ENCODE peak calls at places on chromosomes 7 and 10, in six cellular contexts. H is heart left ventricle, Y is MCF 10A, J is lower lobe of right lung, P is astrocyte of the spinal cord, V is heart right ventricle. G is an unnamed sample.

GRCh38 chr7:20320322-20320721 is 10.4 kb upstream of the ITGB8 start:
- DNase-seq in H (no peak), Y (no peak), J (no peak), P (peak), V (no peak), G (no peak)

GRCh38 chr10:75191821-75192568 is 18.6 kb upstream of the VDAC2 start:
- DNase-seq in H (no peak), Y (peak), J (peak), P (peak), V (peak), G (no peak)

GRCh38 chr7:99629643-99630042 is 12.9 kb downstream of the ZSCAN25 start:
- DNase-seq in H (no peak), Y (no peak), J (no peak), P (no peak), V (no peak), G (no peak)

GRCh38 chr7:149752646-149753045 is 20.7 kb downstream of the ZNF467 start:
- DNase-seq in H (no peak), Y (no peak), J (no peak), P (no peak), V (no peak), G (no peak)

GRCh38 chr10:29993319-29993876 is 66.0 kb downstream of the JCAD start:
- DNase-seq in H (no peak), Y (no peak), J (no peak), P (no peak), V (no peak), G (no peak)

GRCh38 chr7:25069900-25070443 is 55.1 kb downstream of the CYCS start:
- DNase-seq in H (no peak), Y (peak), J (peak), P (peak), V (peak), G (no peak)

GRCh38 chr10:93993782-93994668 is at the start of gene PLCE1:
- DNase-seq in H (peak), Y (no peak), J (peak), P (no peak), V (peak), G (no peak)

GRCh38 chr10:14554091-14554842 is 220.4 kb downstream of the FAM107B start:
- DNase-seq in H (no peak), Y (peak), J (no peak), P (no peak), V (no peak), G (no peak)

GRCh38 chr10:70234668-70235447 is 1.6 kb upstream of the PPA1 start:
- DNase-seq in H (no peak), Y (no peak), J (no peak), P (peak), V (no peak), G (no peak)

GRCh38 chr10:103595933-103596726 is 102.6 kb downstream of the NEURL1 start:
- DNase-seq in H (no peak), Y (no peak), J (no peak), P (no peak), V (no peak), G (no peak)

GRCh38 chr10:21810582-21811244 is 192.8 kb downstream of the DNAJC1 start:
- DNase-seq in H (no peak), Y (peak), J (no peak), P (no peak), V (no peak), G (no peak)
- TF ChIP-seq CTCF in H (no peak), Y (no peak), J (no peak), P (no peak), V (no peak), G (no peak)

GRCh38 chr7:151017953-151018420 is 6.3 kb downstream of the ATG9B start:
- DNase-seq in H (peak), Y (peak), J (peak), P (peak), V (peak), G (peak)

GRCh38 chr7:151016942-151017341 is 7.4 kb downstream of the ATG9B start:
- DNase-seq in H (no peak), Y (no peak), J (no peak), P (no peak), V (no peak), G (no peak)

GRCh38 chr7:151019130-151019447 is 5.2 kb downstream of the ATG9B start:
- DNase-seq in H (no peak), Y (no peak), J (no peak), P (no peak), V (no peak), G (no peak)

GRCh38 chr7:151017370-151017952 is 6.8 kb downstream of the ATG9B start:
- DNase-seq in H (no peak), Y (no peak), J (no peak), P (no peak), V (no peak), G (no peak)

GRCh38 chr7:151018421-151019129 is 5.7 kb downstream of the ATG9B start:
- DNase-seq in H (no peak), Y (no peak), J (no peak), P (peak), V (no peak), G (no peak)
- TF ChIP-seq CTCF in H (no peak), Y (no peak), J (no peak), P (no peak), V (peak), G (no peak)

GRCh38 chr7:44221231-44221791 is 20.5 kb downstream of the YKT6 start:
- DNase-seq in H (peak), Y (no peak), J (peak), P (no peak), V (peak), G (no peak)
- TF ChIP-seq CTCF in H (no peak), Y (no peak), J (no peak), P (no peak), V (no peak), G (no peak)

GRCh38 chr10:122154034-122154732 is 116.9 kb upstream of the BTBD16 start:
- DNase-seq in H (no peak), Y (no peak), J (no peak), P (no peak), V (no peak), G (no peak)

GRCh38 chr10:122152544-122152943 is 118.6 kb upstream of the BTBD16 start:
- DNase-seq in H (peak), Y (no peak), J (no peak), P (peak), V (peak), G (no peak)

GRCh38 chr10:122157451-122157850 is 113.6 kb upstream of the BTBD16 start:
- DNase-seq in H (no peak), Y (peak), J (no peak), P (no peak), V (no peak), G (no peak)

GRCh38 chr10:122158362-122158761 is 112.7 kb upstream of the BTBD16 start:
- DNase-seq in H (no peak), Y (no peak), J (no peak), P (no peak), V (no peak), G (no peak)

GRCh38 chr10:122154733-122155366 is 116.2 kb upstream of the BTBD16 start:
- DNase-seq in H (no peak), Y (no peak), J (no peak), P (peak), V (peak), G (no peak)
- TF ChIP-seq CTCF in H (no peak), Y (no peak), J (no peak), P (peak), V (peak), G (no peak)

DNA sequence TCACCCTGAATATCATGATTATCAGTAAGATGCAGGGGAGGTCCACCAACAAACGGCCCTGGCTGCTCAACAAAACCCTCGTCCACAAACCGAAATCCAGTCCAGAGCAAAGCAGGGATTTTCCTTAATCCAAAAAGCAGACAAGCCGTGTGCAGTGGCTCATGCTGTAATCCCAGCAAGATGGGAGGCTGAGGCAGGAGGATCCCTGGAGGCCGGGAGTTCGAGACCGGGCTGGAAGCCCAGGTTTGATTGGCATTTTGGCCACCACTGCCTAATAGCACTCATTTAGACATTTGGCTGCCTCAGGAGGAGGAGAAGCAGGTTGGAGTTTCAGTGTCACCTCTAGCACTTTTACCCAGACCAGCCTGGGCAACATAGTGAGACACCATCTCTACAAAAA is 562.0 kb upstream of the AUTS2 start:
- DNase-seq in H (no peak), Y (no peak), J (no peak), P (no peak), V (no peak), G (no peak)
- TF ChIP-seq CTCF in H (no peak), Y (no peak), J (no peak), P (no peak), V (no peak), G (no peak)

G was measured in omental fat pad.